ENCODE peak calls at places on chromosomes 2 and 18, in eight cellular contexts. C, A, P, F, G, N, H and Y are unnamed samples.

GRCh38 chr18:50819727-50820378 is at the start of gene MRO:
- DNase-seq in F (peak), C (peak), H (peak), G (peak), N (peak), A (peak), P (peak), Y (peak)

GRCh38 chr2:219557791-219558785 is 13.3 kb downstream of the OBSL1 start:
- DNase-seq in A (no peak), P (no peak), F (no peak), G (no peak), H (no peak), C (no peak), N (no peak), Y (no peak)

GRCh38 chr2:121735520-121736074 is 1.1 kb downstream of the NIFK start:
- DNase-seq in N (no peak), A (no peak), F (no peak), H (peak), P (no peak), G (peak), C (no peak), Y (no peak)

GRCh38 chr2:139228276-139228675 is 448.1 kb upstream of the NXPH2 start:
- DNase-seq in A (no peak), N (no peak), F (no peak), G (no peak), C (no peak), H (no peak), P (no peak), Y (no peak)

GRCh38 chr2:180306346-180306745 is 299.2 kb upstream of the CWC22 start:
- DNase-seq in P (no peak), A (no peak), G (no peak), N (no peak), C (no peak), F (no peak), H (no peak), Y (no peak)

GRCh38 chr2:173160618-173161017 is 85.0 kb downstream of the MAP3K20 start:
- DNase-seq in H (no peak), C (no peak), A (no peak), N (no peak), G (no peak), P (no peak), F (no peak), Y (no peak)

GRCh38 chr2:144320491-144320890 is 199.4 kb downstream of the ZEB2 start:
- DNase-seq in A (no peak), F (no peak), P (no peak), H (no peak), N (no peak), C (no peak), G (no peak), Y (peak)

GRCh38 chr2:1617425-1618021 is 126.8 kb downstream of the PXDN start:
- DNase-seq in A (no peak), G (no peak), C (no peak), P (no peak), H (no peak), N (no peak), F (no peak), Y (no peak)

GRCh38 chr18:31646332-31646822 is 38.0 kb downstream of the B4GALT6 start:
- DNase-seq in C (no peak), F (no peak), P (no peak), A (no peak), H (no peak), G (no peak), N (no peak), Y (no peak)

GRCh38 chr2:238369516-238370481 is 49.5 kb downstream of the TRAF3IP1 start:
- DNase-seq in F (no peak), P (peak), N (no peak), H (no peak), C (no peak), G (no peak), A (no peak), Y (no peak)

GRCh38 chr2:238370482-238371372 is 50.4 kb downstream of the TRAF3IP1 start:
- DNase-seq in N (peak), G (no peak), A (peak), P (peak), H (peak), C (peak), F (no peak), Y (no peak)
- TF ChIP-seq EP300 in N (no peak), G (no peak), A (no peak), P (no peak), H (no peak), C (no peak), F (no peak), Y (no peak)

DNA sequence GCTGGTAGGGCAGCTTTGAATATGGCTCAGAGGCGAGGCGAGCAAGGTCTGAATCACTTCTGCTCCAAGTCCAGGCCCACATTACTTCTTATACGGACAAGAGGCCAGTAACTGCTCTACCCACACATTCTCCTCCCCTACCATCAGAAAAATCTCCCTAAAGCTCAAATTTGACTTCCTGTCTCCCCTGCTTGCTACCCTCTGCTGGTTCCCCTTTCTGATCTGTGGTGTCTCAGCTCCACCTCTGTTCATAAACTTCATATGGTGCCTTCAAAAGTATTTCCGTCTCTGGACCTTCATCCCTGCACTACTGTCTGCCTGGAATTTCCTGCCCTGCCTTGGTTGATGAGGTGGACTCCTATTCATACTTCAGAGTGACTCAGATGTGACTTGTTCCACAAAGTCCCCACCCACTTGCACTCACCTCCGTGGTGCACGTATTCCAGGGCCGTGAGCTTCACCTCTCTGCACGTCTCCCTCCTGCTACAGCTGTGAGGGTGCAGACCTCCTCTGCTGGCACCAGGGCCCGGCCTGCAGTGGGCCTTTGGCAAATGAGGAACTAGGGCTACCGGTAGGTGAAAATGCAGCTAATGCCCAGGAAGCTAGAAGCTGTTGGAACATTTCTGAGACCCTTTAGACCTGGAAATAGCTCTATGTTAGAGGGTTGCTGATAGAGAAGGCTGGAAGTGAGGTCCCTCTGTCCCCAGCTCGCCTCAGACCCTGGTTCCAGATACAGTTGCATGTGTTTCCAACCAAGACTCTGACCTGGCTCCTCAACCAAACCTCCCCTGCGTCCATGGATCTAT is 24.6 kb upstream of the KCMF1 start:
- DNase-seq in C (no peak), G (no peak), F (no peak), A (peak), P (no peak), H (peak), N (peak), Y (no peak)
- TF ChIP-seq POLR2A in C (no peak), G (no peak), F (no peak), A (peak), P (no peak), H (peak), N (no peak), Y (no peak)

DNA sequence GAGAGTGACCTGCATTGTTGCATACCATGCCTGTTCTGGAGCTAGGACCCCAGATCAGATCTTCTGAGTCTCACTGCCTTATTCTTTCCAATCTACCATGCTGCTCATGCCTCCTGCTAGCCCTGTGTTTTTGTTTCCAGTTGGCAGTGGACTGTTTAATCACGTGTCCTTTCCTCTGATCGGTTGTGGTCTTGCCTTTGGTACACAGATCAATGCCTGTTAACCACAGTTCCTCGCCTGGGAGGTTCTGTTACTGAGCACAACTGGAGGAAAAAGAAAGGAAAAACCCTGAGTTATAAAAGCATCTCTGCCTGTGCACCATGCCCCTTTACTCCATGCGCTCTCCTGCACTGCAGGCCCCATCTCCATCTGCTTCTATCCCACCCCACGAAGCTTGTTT is 329.1 kb downstream of the SETBP1 start:
- DNase-seq in G (no peak), N (no peak), P (no peak), H (no peak), A (no peak), C (no peak), F (no peak), Y (no peak)
- TF ChIP-seq EP300 in G (no peak), N (no peak), P (no peak), H (no peak), A (no peak), C (no peak), F (no peak), Y (no peak)

GRCh38 chr2:112053917-112054846 is 887 bp upstream of the TMEM87B start:
- DNase-seq in P (peak), H (peak), F (peak), N (peak), A (peak), G (peak), C (peak), Y (peak)
- TF ChIP-seq POLR2A in P (no peak), H (peak), F (no peak), N (no peak), A (peak), G (no peak), C (no peak), Y (no peak)

DNA sequence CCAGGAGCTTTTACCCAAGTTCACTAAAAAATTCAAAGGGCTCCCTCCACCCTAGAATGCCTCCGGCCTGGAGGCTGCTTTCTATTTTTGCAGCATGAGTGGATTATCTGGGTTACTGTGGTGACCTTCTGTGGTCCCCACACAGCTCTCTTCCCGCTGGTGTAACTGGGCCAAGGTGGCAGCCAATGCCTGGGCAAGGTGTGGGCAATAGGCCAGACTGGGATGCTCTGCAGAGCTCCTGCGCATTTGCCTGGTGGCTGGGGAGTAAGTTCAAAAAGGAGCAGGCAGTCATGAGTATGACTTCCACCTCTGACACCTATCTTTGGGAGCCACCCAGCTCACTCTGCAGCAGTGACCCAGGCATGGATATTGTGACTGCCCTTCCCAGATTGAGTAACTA is 130.5 kb upstream of the SPRED2 start:
- DNase-seq in P (no peak), N (no peak), A (no peak), F (no peak), H (no peak), C (no peak), G (no peak), Y (no peak)
- TF ChIP-seq EP300 in P (no peak), N (no peak), A (no peak), F (no peak), H (no peak), C (no peak), G (no peak), Y (no peak)

DNA sequence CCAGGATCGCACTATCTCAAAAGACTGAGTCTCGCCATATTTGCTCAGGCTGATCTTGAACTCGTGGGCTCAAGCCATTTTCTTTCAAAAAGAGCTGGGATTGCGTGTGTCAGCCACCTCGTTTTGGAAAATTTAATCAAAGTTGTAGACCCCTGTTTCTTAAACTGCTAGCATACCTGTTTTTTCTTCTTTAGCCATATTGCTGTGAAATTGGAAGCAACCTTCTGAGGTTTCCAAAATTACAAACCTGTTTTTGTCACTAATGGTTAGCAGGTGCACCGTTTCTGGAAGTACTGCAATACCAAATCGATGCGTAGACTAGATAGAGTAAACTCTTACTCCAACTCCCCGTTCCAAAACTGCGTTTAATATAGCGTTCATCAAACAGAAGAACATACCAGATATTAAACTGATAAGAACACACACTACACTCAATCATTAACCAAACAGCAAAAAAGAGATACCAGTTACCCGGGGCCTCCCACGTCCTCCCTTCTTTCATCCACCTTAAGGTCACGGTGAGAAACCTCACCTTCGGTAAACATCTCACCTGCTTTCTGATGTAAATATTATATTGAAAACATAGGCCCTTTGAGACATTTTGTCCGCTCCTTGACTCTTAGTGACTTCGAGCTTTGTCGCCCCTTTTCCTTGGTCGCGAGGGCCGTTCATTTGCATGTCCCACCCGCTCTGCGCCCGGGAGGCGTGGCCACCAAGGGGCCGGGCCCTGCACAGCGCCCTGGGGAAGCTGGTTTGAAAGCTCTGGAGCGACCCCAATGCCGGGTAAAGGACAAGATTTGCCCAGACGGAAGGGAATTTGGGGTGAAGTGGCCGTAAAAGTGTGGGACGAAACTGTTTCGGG is at the start of gene RNU2-63P:
- DNase-seq in G (no peak), P (peak), A (peak), N (peak), C (peak), H (peak), F (peak), Y (peak)
- TF ChIP-seq POLR2A in G (no peak), P (no peak), A (peak), N (no peak), C (peak), H (peak), F (peak), Y (peak)

GRCh38 chr2:220845766-220846273 is 726.3 kb downstream of the EPHA4 start:
- DNase-seq in F (no peak), C (no peak), N (no peak), H (no peak), A (no peak), G (no peak), P (no peak), Y (no peak)
- TF ChIP-seq EP300 in F (no peak), C (no peak), N (no peak), H (no peak), A (no peak), G (no peak), P (no peak), Y (no peak)

DNA sequence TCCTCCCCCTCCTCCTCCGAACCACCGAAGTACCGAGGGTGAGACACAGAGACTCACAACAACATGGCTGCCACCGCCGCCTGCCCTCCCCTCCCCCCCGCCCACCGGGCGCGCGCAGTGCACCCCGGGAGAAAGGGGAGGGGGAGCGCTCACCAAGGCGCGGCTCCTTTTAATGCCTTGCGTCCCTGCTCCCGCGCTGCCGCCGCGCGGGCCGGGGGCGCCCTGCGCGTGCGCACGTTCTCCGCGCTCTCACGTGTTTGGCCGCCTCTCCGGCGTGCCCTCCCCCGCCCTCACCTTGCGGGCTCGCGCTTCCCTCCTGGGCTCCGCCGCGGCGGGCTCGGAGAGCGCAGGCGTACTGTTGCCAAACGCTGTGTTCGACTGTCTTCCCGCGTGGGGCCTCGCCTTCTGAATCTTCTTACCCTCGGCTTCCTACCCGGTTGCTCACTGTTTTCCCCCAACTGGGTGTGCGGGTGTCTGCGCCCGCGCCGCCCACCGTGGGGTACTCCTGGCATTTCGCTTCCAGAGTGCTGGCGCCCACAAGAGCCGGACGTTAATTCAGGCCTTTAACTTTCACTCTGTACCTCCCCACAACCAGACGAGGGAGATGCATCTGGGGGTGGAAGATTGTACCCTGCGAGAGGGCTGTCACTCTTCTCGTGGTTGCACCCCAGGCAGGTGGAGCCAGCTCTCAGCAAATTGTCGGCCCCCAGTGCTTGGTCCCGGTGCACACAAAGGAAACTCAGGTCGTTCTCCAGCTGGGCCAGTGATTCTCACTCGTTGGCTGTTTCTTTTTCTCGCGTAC is at the start of gene PUM2:
- DNase-seq in H (peak), C (peak), G (peak), P (peak), F (peak), A (peak), N (peak), Y (peak)
- TF ChIP-seq POLR2A in H (peak), C (peak), G (peak), P (peak), F (peak), A (peak), N (no peak), Y (peak)